ENCODE peak calls at places on chromosomes 2 and 18, in six cellular contexts. U is stimulated activated CD8-positive, alpha-beta memory T cell treated with anti-CD3 and anti-CD28 coated beads, Interleukin-12 subunit alpha, Interleukin-12 subunit beta, amount 100 ng/mL, for 4 hours; Z is RWPE1; S is M059J; M is Right ventricle myocardium superior; Q is stimulated activated naive CD4-positive, alpha-beta T cell. V is an unnamed sample.

GRCh38 chr18:58466636-58467205 is 162.2 kb downstream of the ALPK2 start:
- DNase-seq in U (no peak), Q (no peak), M (no peak), S (no peak), Z (no peak), V (no peak)

GRCh38 chr2:112108238-112108832 is 29.9 kb upstream of the FBLN7 start:
- DNase-seq in Q (no peak), Z (no peak), S (no peak), M (no peak), U (no peak), V (peak; percentile 83)

GRCh38 chr2:85873679-85874078 is 15.1 kb downstream of the ST3GAL5 start:
- DNase-seq in M (no peak), Q (no peak), Z (no peak), U (no peak), S (no peak), V (no peak)

GRCh38 chr2:101540518-101540917 is 65.6 kb upstream of the RFX8 start:
- DNase-seq in U (no peak), M (no peak), Z (no peak), Q (no peak), S (peak; percentile 63), V (peak; percentile 94)

GRCh38 chr18:2680216-2680792 is 24.8 kb downstream of the SMCHD1 start:
- DNase-seq in M (no peak), S (no peak), Z (no peak), U (no peak), Q (no peak), V (no peak)

GRCh38 chr2:2663401-2664036 is 332.4 kb upstream of the MYT1L start:
- DNase-seq in M (no peak), S (peak; percentile 57), Q (no peak), Z (no peak), U (no peak), V (no peak)

GRCh38 chr18:27996792-27997191 is 180.1 kb downstream of the CDH2 start:
- DNase-seq in Q (no peak), S (peak; percentile 78), Z (peak; percentile 17), U (no peak), M (no peak), V (no peak)

GRCh38 chr18:76875390-76876330 is 53.3 kb downstream of the ZNF236 start:
- DNase-seq in Q (no peak), U (no peak), S (peak; percentile 14), Z (no peak), M (no peak), V (peak; percentile 24)

GRCh38 chr18:55419939-55420664 is 167.9 kb downstream of the TCF4 start:
- DNase-seq in Q (no peak), M (no peak), Z (no peak), U (no peak), S (peak; percentile 72), V (no peak)

GRCh38 chr2:32825291-32825712 is 121.5 kb upstream of the LTBP1 start:
- DNase-seq in M (peak; percentile 60), U (no peak), S (peak; percentile 61), Q (no peak), Z (no peak), V (no peak)

GRCh38 chr2:20008703-20009102 is 3.8 kb downstream of the MATN3 start:
- DNase-seq in Z (no peak), S (no peak), Q (no peak), M (no peak), U (no peak), V (no peak)

GRCh38 chr18:8380006-8380405 is 229.2 kb upstream of the RAB12 start:
- DNase-seq in U (no peak), Z (no peak), Q (no peak), M (no peak), S (no peak), V (no peak)

GRCh38 chr2:122445003-122445402 is 689.6 kb downstream of the TSN start:
- DNase-seq in S (no peak), U (no peak), M (no peak), Q (no peak), Z (no peak), V (no peak)

GRCh38 chr2:156087875-156088274 is 244.6 kb downstream of the NR4A2 start:
- DNase-seq in M (no peak), Q (no peak), Z (peak; percentile 12), U (no peak), S (peak; percentile 63), V (no peak)

V was measured in trophoblast cell.